ENCODE peak calls at places on chromosomes 16 and 17, in five cellular contexts. G is dorsolateral prefrontal cortex, X is H9, K is fibroblast of villous mesenchyme, V is spleen. Y is an unnamed sample.
A peak's percentile ranks its signal among the peaks of the same experiment; 100 is the strongest.

GRCh38 chr16:86396918-86397317 is 113.4 kb upstream of the FOXF1 start:
- DNase-seq in G (no peak), V (no peak), K (peak; percentile 98), X (no peak), Y (no peak)

GRCh38 chr17:57548421-57549385 is 196.4 kb downstream of the CCDC182 start:
- DNase-seq in X (no peak), G (no peak), V (no peak), K (peak; percentile 85), Y (peak; percentile 91)

GRCh38 chr17:3961564-3962047 is 2.6 kb downstream of the ATP2A3 start:
- DNase-seq in K (no peak), X (no peak), G (no peak), V (peak; percentile 93), Y (no peak)

GRCh38 chr17:29376667-29377268 is 13.4 kb upstream of the TAOK1 start:
- DNase-seq in K (peak; percentile 92), X (peak; percentile 54), V (no peak), G (peak; percentile 95), Y (peak; percentile 77)

GRCh38 chr16:22886908-22887307 is 72.9 kb downstream of the HS3ST2 start:
- DNase-seq in K (no peak), X (no peak), G (no peak), V (no peak), Y (peak; percentile 16)

GRCh38 chr17:83200746-83201145 is 121.3 kb downstream of the METRNL start:
- DNase-seq in X (no peak), G (peak; percentile 26), V (peak; percentile 82), K (no peak), Y (peak; percentile 4)

GRCh38 chr17:49715221-49715620 is 7.5 kb upstream of the SLC35B1 start:
- DNase-seq in G (no peak), K (no peak), V (no peak), X (no peak), Y (no peak)

GRCh38 chr16:16191493-16192167 is 31.7 kb downstream of the ABCC6 start:
- DNase-seq in G (no peak), X (no peak), V (no peak), K (no peak), Y (no peak)

GRCh38 chr17:76725580-76726230 is 701 bp downstream of the JMJD6 start:
- DNase-seq in V (peak; percentile 93), K (peak; percentile 72), X (peak; percentile 48), G (peak; percentile 68), Y (peak; percentile 74)

GRCh38 chr17:6098466-6099180 is 28.4 kb downstream of the WSCD1 start:
- DNase-seq in V (peak; percentile 61), G (no peak), K (no peak), X (peak; percentile 63), Y (peak; percentile 74)

GRCh38 chr17:43918026-43918389 is 10.7 kb upstream of the MPP2 start:
- DNase-seq in G (no peak), X (no peak), K (no peak), V (no peak), Y (no peak)

GRCh38 chr17:7882068-7882467 is 6.5 kb upstream of the CHD3 start:
- DNase-seq in V (no peak), K (no peak), G (no peak), X (peak; percentile 27), Y (no peak)

GRCh38 chr16:551210-551609 is 9.0 kb upstream of the PRR35 start:
- DNase-seq in G (no peak), K (no peak), X (no peak), V (no peak), Y (no peak)

GRCh38 chr17:16973760-16974540 is 2.0 kb upstream of the TNFRSF13B start:
- DNase-seq in V (peak; percentile 85), X (no peak), G (no peak), K (no peak), Y (no peak)

GRCh38 chr17:38609280-38610031 is 3.7 kb upstream of the SRCIN1 start:
- DNase-seq in V (no peak), K (no peak), G (no peak), X (peak; percentile 99), Y (peak; percentile 56)
- TF ChIP-seq CTCF in V (no peak), K (peak; percentile 9), G (no peak), X (peak; percentile 61), Y (peak; percentile 42)

DNA sequence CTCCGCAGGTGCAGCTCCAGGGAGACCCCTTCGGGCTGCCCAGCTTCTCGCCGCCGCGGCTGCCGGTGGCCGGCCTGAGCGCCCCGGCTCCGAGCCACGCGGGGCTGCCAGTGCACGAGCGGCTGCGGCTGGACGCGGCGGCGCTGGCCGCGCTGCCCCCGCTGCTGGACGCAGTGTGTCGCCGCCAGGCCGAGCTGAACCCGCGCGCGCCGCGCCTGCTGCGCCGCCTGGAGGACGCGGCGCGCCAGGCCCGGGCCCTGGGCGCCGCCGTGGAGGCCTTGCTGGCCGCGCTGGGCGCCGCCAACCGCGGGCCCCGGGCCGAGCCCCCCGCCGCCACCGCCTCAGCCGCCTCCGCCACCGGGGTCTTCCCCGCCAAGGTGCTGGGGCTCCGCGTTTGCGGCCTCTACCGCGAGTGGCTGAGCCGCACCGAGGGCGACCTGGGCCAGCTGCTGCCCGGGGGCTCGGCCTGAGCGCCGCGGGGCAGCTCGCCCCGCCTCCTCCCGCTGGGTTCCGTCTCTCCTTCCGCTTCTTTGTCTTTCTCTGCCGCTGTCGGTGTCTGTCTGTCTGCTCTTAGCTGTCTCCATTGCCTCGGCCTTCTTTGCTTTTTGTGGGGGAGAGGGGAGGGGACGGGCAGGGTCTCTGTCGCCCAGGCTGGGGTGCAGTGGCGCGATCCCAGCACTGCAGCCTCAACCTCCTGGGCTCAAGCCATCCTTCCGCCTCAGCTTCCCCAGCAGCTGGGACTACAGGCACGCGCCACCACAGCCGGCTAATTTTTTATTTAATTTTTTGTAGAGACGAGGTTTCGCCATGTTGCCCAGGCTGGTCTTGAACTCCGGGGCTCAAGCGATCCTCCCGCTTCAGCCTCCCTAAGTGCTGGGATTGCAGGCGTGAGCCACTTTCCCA is 5.9 kb downstream of the CTF1 start:
- DNase-seq in G (peak; percentile 44), K (peak; percentile 67), X (peak; percentile 67), V (peak; percentile 95), Y (peak; percentile 68)
- TF ChIP-seq CTCF in G (peak; percentile 52), K (no peak), X (no peak), V (peak; percentile 36), Y (peak; percentile 35)

GRCh38 chr17:19345067-19345460 is 17.5 kb downstream of the B9D1 start:
- DNase-seq in G (no peak), X (peak; percentile 24), V (peak; percentile 38), K (no peak), Y (no peak)

GRCh38 chr17:19345486-19346350 is 16.8 kb downstream of the B9D1 start:
- DNase-seq in X (peak; percentile 27), G (no peak), V (no peak), K (no peak), Y (no peak)

GRCh38 chr17:19347323-19348080 is 15.0 kb downstream of the B9D1 start:
- DNase-seq in V (peak; percentile 46), K (no peak), X (peak; percentile 28), G (peak; percentile 25), Y (no peak)

GRCh38 chr17:19348081-19348650 is 14.4 kb downstream of the B9D1 start:
- DNase-seq in V (no peak), K (no peak), X (no peak), G (peak; percentile 10), Y (no peak)

DNA sequence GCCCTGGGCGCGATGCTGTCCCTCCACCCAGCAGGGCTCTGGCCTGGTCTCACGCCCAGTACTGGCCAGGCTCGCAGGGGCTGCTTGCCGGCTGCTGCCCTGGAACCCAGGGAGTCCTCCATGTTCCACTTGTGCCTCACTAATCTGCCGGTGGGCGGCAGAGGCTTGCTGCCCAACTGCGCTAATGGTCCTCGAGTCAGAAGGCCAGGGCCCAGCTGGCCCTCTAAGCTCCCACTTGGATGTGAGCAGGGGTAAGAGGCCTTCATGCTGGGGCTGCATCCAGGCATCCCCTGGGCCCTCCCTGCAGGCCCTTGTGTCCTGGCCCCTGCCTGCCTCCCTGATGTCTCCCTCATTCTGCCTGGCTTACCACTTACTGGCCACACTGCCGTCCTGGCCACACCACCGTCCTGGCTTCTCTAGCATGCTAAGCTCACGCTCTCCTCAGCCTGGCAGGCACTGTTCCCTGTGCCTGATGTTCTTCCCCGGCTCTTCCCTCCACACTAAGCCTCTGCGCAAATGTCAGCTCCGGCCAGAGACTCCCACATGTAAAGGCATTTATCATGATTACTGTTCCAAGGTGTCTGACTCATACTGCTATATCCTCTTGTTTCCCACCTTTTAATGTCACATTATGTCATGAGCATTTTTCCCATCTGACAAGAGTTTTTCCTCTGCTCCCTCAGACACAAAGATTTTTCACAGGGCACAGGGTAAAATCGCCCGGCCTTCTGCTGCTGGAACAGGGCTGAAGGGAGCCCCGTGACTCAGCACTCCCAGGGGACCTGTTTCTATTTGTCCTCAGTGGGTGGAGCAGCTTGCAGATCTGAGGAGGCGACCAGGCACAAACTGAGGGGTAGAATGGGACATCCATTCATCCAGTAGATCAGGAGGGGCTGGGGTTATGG is 15.9 kb downstream of the B9D1 start:
- DNase-seq in X (peak; percentile 30), G (peak; percentile 72), K (peak; percentile 92), V (peak; percentile 71), Y (peak; percentile 78)
- TF ChIP-seq CTCF in X (no peak), G (no peak), K (no peak), V (no peak), Y (no peak)

DNA sequence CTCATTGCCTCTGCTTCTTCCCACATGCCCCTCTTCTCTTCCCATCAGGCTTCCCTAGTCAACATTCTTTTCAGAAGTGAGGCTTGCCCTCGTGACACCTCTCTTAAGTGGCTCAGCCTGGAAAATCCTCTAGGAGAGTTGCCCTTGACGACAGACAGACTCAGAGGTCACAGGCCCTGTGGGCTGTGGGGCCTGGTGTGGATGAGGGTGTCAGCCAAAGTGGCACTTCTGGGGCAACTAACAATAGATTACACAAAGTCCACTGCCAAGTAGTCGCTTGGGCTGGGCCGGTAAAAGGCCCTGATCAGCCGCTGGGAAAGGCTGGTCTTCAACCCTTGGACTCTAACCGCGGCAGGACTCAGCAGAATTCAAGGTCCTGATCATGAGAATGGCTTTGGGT is 33.7 kb upstream of the METTL16 start:
- DNase-seq in X (no peak), V (no peak), K (no peak), G (no peak), Y (peak; percentile 64)
- TF ChIP-seq CTCF in X (no peak), V (no peak), K (no peak), G (no peak), Y (no peak)

Y was measured in WERI-Rb-1.